ENCODE peak calls at places on chromosomes 1 and 21, in five cellular contexts. X is RCC 7860; D is stimulated activated CD4-positive, alpha-beta T cell treated with anti-CD3 and anti-CD28 coated beads, Interleukin-15, amount 100 ng/mL, for 48 hours; P is naive thymus-derived CD4-positive, alpha-beta T cell; F is AG09309. V is an unnamed sample.

GRCh38 chr1:85894651-85895050 is 186.4 kb upstream of the ZNHIT6 start:
- DNase-seq in D (no peak), X (no peak), P (no peak), F (peak; percentile 11), V (no peak)

GRCh38 chr1:201299968-201300367 is 16.7 kb downstream of the PKP1 start:
- DNase-seq in D (no peak), P (no peak), F (no peak), X (peak; percentile 33), V (no peak)

GRCh38 chr1:23376890-23377811 is 7.5 kb upstream of the ZNF436 start:
- DNase-seq in P (no peak), X (peak; percentile 89), D (no peak), F (no peak), V (peak; percentile 62)

GRCh38 chr1:172719694-172720138 is 60.8 kb downstream of the FASLG start:
- DNase-seq in P (peak; percentile 48), F (peak; percentile 17), X (peak; percentile 31), D (no peak), V (no peak)

GRCh38 chr1:184035719-184036516 is 1.6 kb downstream of the COLGALT2 start:
- DNase-seq in F (no peak), X (no peak), P (peak; percentile 2), D (no peak), V (no peak)

GRCh38 chr1:119647228-119647733 is 785 bp downstream of the ZNF697 start:
- DNase-seq in X (no peak), F (no peak), P (no peak), D (no peak), V (no peak)

GRCh38 chr21:46160563-46161179 is 5.3 kb upstream of the FTCD start:
- DNase-seq in P (no peak), X (no peak), D (no peak), F (no peak), V (no peak)

GRCh38 chr1:169676001-169676400 is 35.4 kb downstream of the SELL start:
- DNase-seq in D (no peak), F (peak; percentile 1), P (no peak), X (peak; percentile 65), V (peak; percentile 1)

GRCh38 chr21:38467911-38468310 is 30.4 kb downstream of the ERG start:
- DNase-seq in X (no peak), F (no peak), D (no peak), P (no peak), V (no peak)

GRCh38 chr1:200150721-200151120 is 123.2 kb downstream of the NR5A2 start:
- DNase-seq in X (peak; percentile 87), D (no peak), F (peak; percentile 33), P (no peak), V (peak; percentile 27)

GRCh38 chr1:18963968-18964367 is 7.5 kb upstream of the IFFO2 start:
- DNase-seq in P (no peak), D (no peak), F (no peak), X (no peak), V (no peak)

GRCh38 chr21:42097860-42098259 is 26.7 kb downstream of the UMODL1 start:
- DNase-seq in F (peak; percentile 97), X (peak; percentile 96), D (no peak), P (no peak), V (peak; percentile 96)

GRCh38 chr1:206050655-206051235 is 2.2 kb upstream of the RHEX start:
- DNase-seq in D (peak; percentile 18), F (no peak), X (peak; percentile 77), P (peak; percentile 3), V (no peak)

GRCh38 chr1:61082336-61083013 is at the start of gene NFIA:
- DNase-seq in D (no peak), P (peak; percentile 26), F (no peak), X (peak; percentile 49), V (no peak)

GRCh38 chr21:35969281-35969680 is 91.0 kb downstream of the SETD4 start:
- DNase-seq in P (no peak), X (no peak), F (no peak), D (no peak), V (no peak)

GRCh38 chr1:45621501-45621836 is 2.4 kb downstream of the CCDC17 start:
- DNase-seq in X (no peak), P (no peak), D (no peak), F (no peak), V (no peak)

GRCh38 chr1:147822292-147822691 is 61.9 kb upstream of the GJA5 start:
- DNase-seq in F (no peak), P (no peak), D (no peak), X (no peak), V (no peak)

GRCh38 chr1:229258851-229259110 is 12.1 kb upstream of the RAB4A start:
- DNase-seq in F (no peak), P (no peak), D (no peak), X (no peak), V (no peak)

GRCh38 chr1:155801149-155801548 is 55.9 kb downstream of the GON4L start:
- DNase-seq in F (no peak), X (no peak), P (no peak), D (no peak), V (peak; percentile 2)

GRCh38 chr1:44733365-44733764 is 2.4 kb upstream of the RNU5D-1 start:
- DNase-seq in P (no peak), X (peak; percentile 78), F (no peak), D (no peak), V (peak; percentile 74)

GRCh38 chr1:31297273-31298247 is 728 bp downstream of the ZCCHC17 start:
- DNase-seq in X (no peak), F (no peak), P (peak; percentile 7), D (no peak), V (no peak)

GRCh38 chr1:241834733-241835377 is 13.1 kb upstream of the EXO1 start:
- DNase-seq in P (no peak), X (peak; percentile 20), F (no peak), D (no peak), V (no peak)

GRCh38 chr1:88593358-88593757 is 90.7 kb upstream of the PKN2 start:
- DNase-seq in D (no peak), P (no peak), X (no peak), F (no peak), V (no peak)

V was measured in GM04504.